ENCODE peak calls at places on chromosomes 11 and 22, in four cellular contexts. D is cardiac muscle cell; C is adipocyte; E is CD4-positive, alpha-beta T cell. H is an unnamed sample.

GRCh38 chr11:8260202-8260996 is 3.3 kb downstream of the LMO1 start:
- DNase-seq in D (no peak), C (no peak), E (no peak), H (no peak)

GRCh38 chr22:45538284-45538683 is 35.6 kb downstream of the FBLN1 start:
- DNase-seq in D (no peak), C (no peak), E (no peak), H (no peak)

GRCh38 chr11:17272823-17273222 is 3.7 kb upstream of the NUCB2 start:
- DNase-seq in D (no peak), C (no peak), E (no peak), H (no peak)

GRCh38 chr22:42283288-42284229 is 13.1 kb upstream of the TCF20 start:
- DNase-seq in D (peak; percentile 68), C (peak; percentile 39), E (no peak), H (peak; percentile 32)

GRCh38 chr11:2794947-2795346 is 90.6 kb downstream of the CDKN1C start:
- DNase-seq in D (no peak), C (no peak), E (no peak), H (peak; percentile 3)

GRCh38 chr11:35517481-35517880 is 7.9 kb downstream of the PAMR1 start:
- DNase-seq in D (no peak), C (no peak), E (no peak), H (no peak)

GRCh38 chr22:30241576-30242371 is 4.8 kb downstream of the LIF start:
- DNase-seq in D (no peak), C (peak; percentile 44), E (no peak), H (no peak)

GRCh38 chr11:9362393-9362863 is 22.0 kb upstream of the IPO7 start:
- DNase-seq in D (peak; percentile 81), C (no peak), E (no peak), H (no peak)

GRCh38 chr22:48906177-48906835 is 921.4 kb downstream of the BRD1 start:
- DNase-seq in D (no peak), C (no peak), E (no peak), H (no peak)

GRCh38 chr22:50082197-50082715 is 3.0 kb downstream of the MLC1 start:
- DNase-seq in D (no peak), C (no peak), E (no peak), H (no peak)

GRCh38 chr11:129375731-129376657 is at the start of gene BARX2:
- DNase-seq in D (peak; percentile 89), C (peak; percentile 48), E (no peak), H (no peak)

GRCh38 chr22:27075028-27075678 is 417.8 kb downstream of the MIAT start:
- DNase-seq in D (peak; percentile 21), C (no peak), E (no peak), H (no peak)

GRCh38 chr11:115623021-115623451 is 118.8 kb upstream of the CADM1 start:
- DNase-seq in D (peak; percentile 62), C (peak; percentile 99), E (no peak), H (no peak)

GRCh38 chr11:87224486-87224885 is 186.8 kb downstream of the TMEM135 start:
- DNase-seq in D (no peak), C (peak; percentile 10), E (no peak), H (no peak)

GRCh38 chr11:76339217-76339616 is 41.7 kb downstream of the THAP12 start:
- DNase-seq in D (no peak), C (no peak), E (no peak), H (no peak)

GRCh38 chr11:2662430-2663299 is 37.1 kb downstream of the KCNQ1OT1 start:
- DNase-seq in D (no peak), C (peak; percentile 13), E (no peak), H (no peak)

GRCh38 chr22:34973926-34974325 is 92.0 kb upstream of the ISX start:
- DNase-seq in D (no peak), C (peak; percentile 1), E (no peak), H (no peak)

DNA sequence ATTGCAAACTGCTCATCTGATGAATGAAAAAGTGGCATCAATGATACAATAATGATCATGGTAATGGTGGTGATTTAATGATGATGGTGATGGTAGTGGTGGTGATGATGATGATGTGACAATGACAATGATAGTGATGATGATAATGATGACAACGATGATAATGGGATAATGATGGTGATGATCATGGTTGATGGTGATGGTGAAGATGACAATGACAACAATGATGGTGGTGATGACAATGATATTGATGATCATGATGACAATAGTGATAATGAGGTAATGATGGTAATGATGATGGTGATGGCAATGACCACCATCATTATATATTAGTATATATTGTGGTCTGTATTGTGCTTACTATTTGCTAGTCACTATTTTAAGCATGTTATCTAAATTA is 474.3 kb downstream of the TBC1D22A start:
- DNase-seq in D (no peak), C (no peak), E (no peak), H (no peak)
- H3K9me3 ChIP-seq in D (peaks cover 6% of the 10 kb centered on the region), C (peaks cover 2% of the 10 kb centered on the region), E (no peaks in the 10 kb centered on the region), H (no peaks in the 10 kb centered on the region)

DNA sequence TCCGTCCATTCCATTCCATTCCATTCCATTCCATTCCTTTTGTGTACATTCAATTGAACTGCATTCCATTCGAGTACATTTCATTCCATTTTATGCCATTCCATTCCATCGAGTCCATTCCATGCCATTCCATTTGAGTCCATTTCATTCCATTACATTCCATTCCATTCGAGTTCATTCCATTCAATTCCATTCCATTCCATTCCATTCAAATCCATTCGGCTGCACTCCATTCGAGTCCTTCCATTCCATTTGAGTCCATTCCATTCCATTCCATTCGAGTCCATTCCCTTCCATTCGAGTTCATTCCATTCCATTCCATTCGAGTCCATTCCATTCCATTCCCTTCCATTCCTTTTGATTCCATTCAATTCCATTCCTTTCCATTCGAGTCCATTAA is 4800.6 kb upstream of the OR11H1 start:
- DNase-seq in D (no peak), C (no peak), E (no peak), H (no peak)
- H3K9me3 ChIP-seq in D (peaks cover 1% of the 10 kb centered on the region), C (peaks cover 19% of the 10 kb centered on the region), E (peaks cover 66% of the 10 kb centered on the region), H (peaks cover 36% of the 10 kb centered on the region)

DNA sequence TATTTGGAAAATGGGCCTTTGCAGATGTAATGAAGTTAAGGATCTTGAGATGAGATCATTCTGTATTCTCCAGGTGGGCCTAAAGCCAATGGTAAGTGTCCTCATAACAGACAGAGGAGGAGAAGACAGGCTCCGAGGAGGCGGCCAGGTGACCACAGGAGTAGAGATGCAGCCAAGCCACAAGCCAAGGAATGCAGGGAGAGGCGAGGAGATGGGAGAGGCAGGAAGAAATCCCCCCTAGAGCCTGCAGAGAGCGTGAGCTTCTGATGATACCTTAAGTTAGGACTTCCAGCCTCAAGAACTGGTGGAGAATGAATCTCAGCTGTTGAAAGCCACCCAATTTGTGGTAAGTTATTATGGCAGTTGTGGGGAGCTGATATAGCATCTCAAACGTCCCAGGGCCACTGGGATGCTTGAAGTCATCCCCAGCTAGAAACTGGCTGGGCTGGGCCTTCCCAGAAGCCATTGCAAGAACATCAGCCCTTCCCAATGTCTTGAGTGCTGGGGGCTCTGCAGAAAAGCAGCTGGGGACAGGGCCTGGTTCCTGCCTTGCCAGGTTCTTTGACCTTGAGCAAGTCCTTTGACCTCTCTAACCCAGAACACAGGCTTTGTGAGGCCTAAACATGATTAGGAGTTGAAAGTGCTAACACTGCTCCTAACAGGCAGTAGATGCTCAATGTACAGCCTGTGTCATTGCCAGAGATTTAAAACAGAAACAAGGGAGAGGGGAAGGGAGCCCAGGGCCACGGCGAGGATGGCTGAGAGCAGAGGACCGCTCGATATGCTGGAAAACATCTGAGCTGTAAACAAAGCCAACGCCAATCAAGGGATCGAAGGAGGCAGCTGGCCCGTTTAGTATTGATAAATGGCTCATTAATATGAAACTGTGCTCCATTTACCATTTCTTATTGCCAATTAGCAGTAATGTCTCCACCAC is 632.3 kb downstream of the TBC1D22A start:
- DNase-seq in D (no peak), C (no peak), E (no peak), H (no peak)
- H3K9me3 ChIP-seq in D (no peaks in the 10 kb centered on the region), C (no peaks in the 10 kb centered on the region), E (no peaks in the 10 kb centered on the region), H (no peaks in the 10 kb centered on the region)

GRCh38 chr11:114624455-114625207 is 29.0 kb upstream of the NXPE4 start:
- DNase-seq in D (no peak), C (no peak), E (no peak), H (no peak)

GRCh38 chr11:114621072-114621471 is 25.5 kb upstream of the NXPE4 start:
- DNase-seq in D (no peak), C (no peak), E (no peak), H (no peak)

GRCh38 chr11:114622858-114623257 is 27.3 kb upstream of the NXPE4 start:
- DNase-seq in D (no peak), C (no peak), E (no peak), H (no peak)

GRCh38 chr11:114623720-114624119 is 28.1 kb upstream of the NXPE4 start:
- DNase-seq in D (no peak), C (no peak), E (no peak), H (no peak)

DNA sequence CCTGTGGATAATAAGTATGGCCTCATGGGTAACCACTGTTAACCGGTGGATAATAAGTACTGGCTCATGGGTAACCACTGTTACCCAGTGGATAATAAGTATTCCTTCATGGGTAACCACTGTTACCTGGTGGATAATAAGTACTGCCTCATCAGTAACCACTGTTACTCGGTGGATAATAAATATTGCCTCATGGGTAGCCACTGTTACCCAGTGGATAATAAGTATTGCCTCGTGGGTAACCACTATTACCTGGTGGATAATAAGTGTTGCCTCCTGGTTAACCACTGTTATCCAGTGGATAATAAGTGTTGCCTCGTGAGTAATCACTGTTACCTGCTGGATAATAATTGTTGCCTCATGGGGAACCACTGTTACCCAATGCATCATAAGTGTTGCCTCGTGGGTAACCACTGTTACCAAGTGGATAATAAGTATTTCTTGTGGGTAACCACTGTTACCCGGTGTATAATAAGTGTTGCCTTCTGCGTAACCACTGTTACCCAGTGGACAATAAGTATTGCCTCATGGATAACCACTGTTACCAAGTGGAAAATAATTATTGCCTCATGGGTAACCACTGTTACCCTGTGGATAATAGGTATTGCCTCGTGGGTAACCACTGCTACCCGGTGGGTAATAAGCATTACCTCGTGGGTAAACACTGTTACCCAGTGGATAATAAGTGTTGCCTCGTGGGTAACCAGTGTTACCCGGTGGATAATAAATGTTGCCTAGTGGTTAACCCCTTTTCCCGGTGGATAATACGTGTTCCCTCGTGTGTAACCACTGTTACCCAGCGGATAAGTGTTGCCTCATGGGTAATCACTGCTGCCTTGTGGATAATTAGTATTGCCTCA is 26.6 kb upstream of the NXPE4 start:
- DNase-seq in D (no peak), C (no peak), E (no peak), H (no peak)
- H3K9me3 ChIP-seq in D (peaks cover 7% of the 10 kb centered on the region), C (no peaks in the 10 kb centered on the region), E (no peaks in the 10 kb centered on the region), H (peaks cover 4% of the 10 kb centered on the region)

GRCh38 chr22:47309946-47310345 is 547.5 kb downstream of the TBC1D22A start:
- DNase-seq in D (no peak), C (no peak), E (no peak), H (no peak)
- H3K9me3 ChIP-seq in D (no peaks in the 10 kb centered on the region), C (peaks cover 15% of the 10 kb centered on the region), E (no peaks in the 10 kb centered on the region), H (no peaks in the 10 kb centered on the region)

GRCh38 chr22:47369020-47369419 is 606.6 kb downstream of the TBC1D22A start:
- DNase-seq in D (no peak), C (no peak), E (no peak), H (no peak)
- H3K9me3 ChIP-seq in D (peaks cover 2% of the 10 kb centered on the region), C (peaks cover 6% of the 10 kb centered on the region), E (no peaks in the 10 kb centered on the region), H (no peaks in the 10 kb centered on the region)

GRCh38 chr22:10778296-10778814 is 4749.6 kb upstream of the OR11H1 start:
- DNase-seq in D (no peak), C (no peak), E (no peak), H (no peak)

GRCh38 chr22:10781571-10782403 is 4746.2 kb upstream of the OR11H1 start:
- DNase-seq in D (no peak), C (no peak), E (no peak), H (no peak)

GRCh38 chr22:10780281-10780680 is 4747.7 kb upstream of the OR11H1 start:
- DNase-seq in D (no peak), C (no peak), E (no peak), H (no peak)
- H3K9me3 ChIP-seq in D (peaks cover 13% of the 10 kb centered on the region), C (no peaks in the 10 kb centered on the region), E (peaks cover 58% of the 10 kb centered on the region), H (no peaks in the 10 kb centered on the region)